ENCODE peak calls at places on chromosomes 3 and 15, in nine cellular contexts. L is activated CD8-positive, alpha-beta memory T cell treated with anti-CD3 and anti-CD28 coated beads for 48 hours; P is Right ventricle myocardium superior; D is glomerular endothelial cell; J is EH; F is GM03348; T is CD4-positive, alpha-beta T cell; O is astrocyte of the spinal cord; N is NCI-H510A treated with DMSO at 0.1 percent for 48 hours. C is an unnamed sample.

GRCh38 chr3:13708301-13708700 is 159.4 kb downstream of the FBLN2 start:
- DNase-seq in J (no peak), N (no peak), P (no peak), L (no peak), F (no peak), D (no peak), O (no peak), T (no peak), C (no peak)

GRCh38 chr15:70742928-70743327 is 20.4 kb downstream of the UACA start:
- DNase-seq in L (no peak), T (no peak), N (no peak), O (peak), D (no peak), J (peak), P (no peak), F (no peak), C (no peak)

GRCh38 chr15:73318463-73319351 is 50.1 kb downstream of the HCN4 start:
- DNase-seq in F (no peak), T (no peak), D (no peak), N (no peak), J (peak), O (no peak), P (no peak), L (no peak), C (no peak)

GRCh38 chr3:70108072-70108471 is 108.5 kb downstream of the SAMMSON start:
- DNase-seq in O (no peak), L (no peak), F (no peak), D (no peak), J (peak), T (no peak), P (peak), N (no peak), C (no peak)

GRCh38 chr3:197023998-197024651 is 5.5 kb downstream of the MELTF start:
- DNase-seq in T (no peak), O (no peak), N (no peak), F (no peak), D (no peak), J (no peak), L (no peak), P (no peak), C (no peak)

GRCh38 chr3:45437388-45437787 is 49.0 kb downstream of the LARS2 start:
- DNase-seq in D (no peak), F (no peak), J (peak), L (no peak), O (no peak), N (no peak), P (no peak), T (no peak), C (no peak)

GRCh38 chr3:122247825-122248185 is 64.3 kb downstream of the CASR start:
- DNase-seq in N (no peak), F (no peak), L (no peak), T (no peak), O (peak), D (no peak), P (no peak), J (peak), C (no peak)

GRCh38 chr15:98085003-98085639 is 124.6 kb downstream of the ARRDC4 start:
- DNase-seq in D (peak), T (peak), P (no peak), N (peak), L (no peak), O (peak), F (peak), J (peak), C (no peak)

GRCh38 chr15:23415321-23415865 is 31.6 kb downstream of the GOLGA6L2 start:
- DNase-seq in O (no peak), T (no peak), D (no peak), N (no peak), L (no peak), P (no peak), J (no peak), F (no peak), C (no peak)

GRCh38 chr3:69013256-69014021 is at the start of gene EOGT:
- DNase-seq in N (peak), F (peak), D (no peak), T (peak), J (peak), O (peak), P (peak), L (peak), C (peak)

GRCh38 chr3:13176445-13176844 is 103.2 kb upstream of the IQSEC1 start:
- DNase-seq in L (no peak), T (no peak), D (no peak), P (no peak), J (no peak), N (no peak), O (no peak), F (no peak), C (no peak)

GRCh38 chr3:34998905-34999304 is 640.4 kb upstream of the ARPP21 start:
- DNase-seq in J (peak), N (no peak), P (no peak), D (no peak), T (no peak), F (no peak), O (no peak), L (no peak), C (no peak)

GRCh38 chr3:187295635-187296034 is 4.1 kb upstream of the MASP1 start:
- DNase-seq in F (no peak), D (no peak), N (no peak), L (no peak), P (no peak), T (no peak), O (no peak), J (peak), C (no peak)

GRCh38 chr3:124078978-124079911 is 87.3 kb upstream of the ROPN1 start:
- DNase-seq in J (peak), N (peak), O (peak), F (peak), D (peak), T (no peak), L (no peak), P (no peak), C (no peak)

GRCh38 chr3:50256978-50257890 is 11.7 kb upstream of the SEMA3B start:
- DNase-seq in L (no peak), O (peak), F (no peak), N (no peak), D (no peak), T (peak), J (peak), P (peak), C (no peak)

GRCh38 chr3:196792771-196793170 is 53.1 kb downstream of the PAK2 start:
- DNase-seq in D (no peak), L (no peak), O (peak), T (no peak), J (peak), P (no peak), F (no peak), N (no peak), C (no peak)

GRCh38 chr15:51649659-51650521 is 27.3 kb upstream of the DMXL2 start:
- DNase-seq in O (peak), L (no peak), D (peak), T (peak), J (peak), F (peak), P (no peak), N (peak), C (peak)

GRCh38 chr15:39429898-39430357 is 151.0 kb upstream of the THBS1 start:
- DNase-seq in T (no peak), F (peak), L (no peak), J (peak), O (peak), D (peak), N (no peak), P (no peak), C (no peak)

GRCh38 chr3:44184319-44184953 is 57.2 kb upstream of the TOPAZ1 start:
- DNase-seq in L (no peak), O (no peak), D (no peak), F (no peak), N (no peak), P (no peak), T (no peak), J (no peak), C (no peak)

GRCh38 chr3:107217161-107217560 is 160.1 kb upstream of the CCDC54 start:
- DNase-seq in J (peak), L (no peak), O (peak), N (no peak), D (no peak), T (no peak), F (peak), P (no peak), C (no peak)